ENCODE peak calls at places on chromosome 3, in ten cellular contexts. L is HT1080, P is activated B cell treated with CpG ODN at 0.5 μM for 24 hours, N is K562, E is T-helper 1 cell, Z is activated T-cell treated with anti-CD3 and anti-CD28 coated beads for 1 hour, R is Panc1, J is lung microvascular endothelial cell, Y is M059J, M is breast epithelium. S is an unnamed sample.

GRCh38 chr3:130576571-130577266 is 59.7 kb downstream of the COL6A6 start:
- DNase-seq in P (no peak), M (no peak), Z (no peak), Y (peak; percentile 10), E (no peak), J (no peak), R (no peak), N (no peak), L (no peak), S (no peak)

GRCh38 chr3:47015151-47015550 is 35.7 kb downstream of the NBEAL2 start:
- DNase-seq in M (no peak), L (no peak), Y (no peak), N (no peak), P (no peak), E (no peak), Z (no peak), J (no peak), R (no peak), S (no peak)

GRCh38 chr3:26236511-26236910 is 386.1 kb upstream of the LRRC3B start:
- DNase-seq in M (no peak), J (peak; percentile 21), R (no peak), Y (no peak), L (no peak), P (no peak), N (no peak), E (no peak), Z (no peak), S (no peak)

GRCh38 chr3:136838641-136839555 is 20.0 kb downstream of the SLC35G2 start:
- DNase-seq in P (no peak), M (no peak), L (peak; percentile 93), R (no peak), E (no peak), Y (peak; percentile 82), N (peak; percentile 60), Z (no peak), J (peak; percentile 89), S (no peak)

GRCh38 chr3:60579734-60580133 is 671.5 kb downstream of the FHIT start:
- DNase-seq in J (no peak), M (no peak), N (no peak), L (peak; percentile 88), R (no peak), P (no peak), Y (peak; percentile 86), Z (no peak), E (no peak), S (no peak)

GRCh38 chr3:53102601-53103147 is 27.6 kb downstream of the RFT1 start:
- DNase-seq in Z (no peak), Y (no peak), P (no peak), L (no peak), N (peak; percentile 66), M (no peak), J (no peak), E (no peak), R (no peak), S (no peak)

GRCh38 chr3:154428369-154429206 is 1.4 kb downstream of the GPR149 start:
- DNase-seq in E (no peak), R (no peak), Y (no peak), N (no peak), M (no peak), L (peak; percentile 35), J (no peak), Z (no peak), P (no peak), S (no peak)

GRCh38 chr3:141845407-141846049 is 30.9 kb upstream of the ATP1B3 start:
- DNase-seq in L (no peak), Y (no peak), N (peak; percentile 21), J (peak; percentile 9), Z (peak; percentile 14), E (no peak), M (no peak), P (no peak), R (no peak), S (no peak)